ENCODE peak calls at places on chromosomes 2 and 18, in four cellular contexts. Q is left ventricle myocardium inferior; B is activated CD4-positive, alpha-beta T cell treated with anti-CD3 and anti-CD28 coated beads for 1 hour; H is endothelial cell. D is an unnamed sample.

GRCh38 chr2:169345507-169346120 is 16.7 kb downstream of the LRP2 start:
- DNase-seq in Q (no peak), B (no peak), H (no peak), D (no peak)

GRCh38 chr18:12679183-12679786 is 21.4 kb upstream of the SPIRE1 start:
- DNase-seq in Q (peak), B (no peak), H (peak), D (no peak)

GRCh38 chr2:12717191-12717987 is 653 bp downstream of the TRIB2 start:
- DNase-seq in Q (peak), B (peak), H (peak), D (no peak)

GRCh38 chr2:231877533-231878456 is 48.4 kb downstream of the NPPC start:
- DNase-seq in H (no peak), B (no peak), Q (no peak), D (no peak)

GRCh38 chr2:9800975-9801723 is 42.1 kb upstream of the TAF1B start:
- DNase-seq in B (peak), H (no peak), Q (peak), D (no peak)

GRCh38 chr2:67895171-67895941 is 167.4 kb downstream of the C1D start:
- DNase-seq in H (peak), B (no peak), Q (no peak), D (no peak)

GRCh38 chr2:84876369-84876768 is 4.5 kb downstream of the TRABD2A start:
- DNase-seq in Q (no peak), H (no peak), B (no peak), D (no peak)

GRCh38 chr2:26327291-26328272 is 18.4 kb upstream of the SELENOI start:
- DNase-seq in H (no peak), B (no peak), Q (no peak), D (no peak)

GRCh38 chr2:203551653-203552250 is 16.7 kb upstream of the RAPH1 start:
- DNase-seq in Q (no peak), H (no peak), B (no peak), D (no peak)

GRCh38 chr2:73292906-73293533 is 328 bp downstream of the EGR4 start:
- DNase-seq in B (no peak), H (no peak), Q (no peak), D (no peak)

GRCh38 chr2:35220471-35220870 is 1135.1 kb upstream of the CRIM1 start:
- DNase-seq in Q (no peak), H (no peak), B (no peak), D (no peak)

D was measured in substantia nigra.